ENCODE peak calls at places on chromosomes 6 and 20, in four cellular contexts. Q is A549, F is ovary, C is transverse colon. V is an unnamed sample.

GRCh38 chr20:31838646-31839292 is 6.6 kb downstream of the FOXS1 start:
- DNase-seq in Q (peak), F (no peak), C (no peak), V (no peak)

GRCh38 chr6:167094820-167095637 is 27.9 kb upstream of the CCR6 start:
- DNase-seq in Q (no peak), F (no peak), C (no peak), V (no peak)

GRCh38 chr6:157045831-157046454 is 268.8 kb downstream of the ARID1B start:
- DNase-seq in Q (peak), F (no peak), C (no peak), V (no peak)

GRCh38 chr6:111477481-111477938 is 5.5 kb downstream of the REV3L start:
- DNase-seq in Q (no peak), F (no peak), C (no peak), V (no peak)

GRCh38 chr20:44832724-44833123 is 22.4 kb upstream of the RIMS4 start:
- DNase-seq in Q (peak), F (no peak), C (no peak), V (no peak)

GRCh38 chr6:56359201-56359899 is 112.0 kb upstream of the COL21A1 start:
- DNase-seq in Q (peak), F (no peak), C (peak), V (peak)

GRCh38 chr6:85113934-85114582 is 335.8 kb upstream of the NT5E start:
- DNase-seq in Q (no peak), F (peak), C (no peak), V (no peak)

GRCh38 chr6:153771577-153771976 is 267.5 kb upstream of the OPRM1 start:
- DNase-seq in Q (no peak), F (no peak), C (no peak), V (no peak)

GRCh38 chr6:55568779-55569439 is 10.1 kb downstream of the HMGCLL1 start:
- DNase-seq in Q (no peak), F (no peak), C (no peak), V (no peak)

GRCh38 chr6:164859791-164860190 is 449.6 kb downstream of the C6orf118 start:
- DNase-seq in Q (no peak), F (no peak), C (no peak), V (no peak)

GRCh38 chr6:41593451-41594238 is 44.6 kb upstream of the MDFI start:
- DNase-seq in Q (no peak), F (no peak), C (no peak), V (no peak)

GRCh38 chr6:111601875-111602274 is 3.8 kb downstream of the TRAF3IP2 start:
- DNase-seq in Q (no peak), F (no peak), C (peak), V (peak)

GRCh38 chr6:11938285-11938890 is 73.7 kb upstream of the HIVEP1 start:
- DNase-seq in Q (no peak), F (no peak), C (peak), V (no peak)

GRCh38 chr20:36237477-36237876 is 1.2 kb downstream of the AAR2 start:
- DNase-seq in Q (no peak), F (no peak), C (no peak), V (no peak)

GRCh38 chr20:42749548-42749947 is 440.2 kb downstream of the PTPRT start:
- DNase-seq in Q (no peak), F (no peak), C (no peak), V (no peak)

GRCh38 chr20:59175861-59176260 is 12.2 kb downstream of the ZNF831 start:
- DNase-seq in Q (no peak), F (no peak), C (peak), V (no peak)

GRCh38 chr6:18488526-18489270 is 101.5 kb downstream of the RNF144B start:
- DNase-seq in Q (no peak), F (no peak), C (no peak), V (no peak)

GRCh38 chr20:61360940-61361339 is 108.9 kb downstream of the CDH4 start:
- DNase-seq in Q (no peak), F (no peak), C (no peak), V (no peak)

GRCh38 chr20:5557123-5557522 is 193.1 kb upstream of the SHLD1 start:
- DNase-seq in Q (peak), F (no peak), C (peak), V (no peak)

GRCh38 chr20:38139919-38140753 is 24.9 kb downstream of the TGM2 start:
- DNase-seq in Q (no peak), F (peak), C (peak), V (no peak)

GRCh38 chr6:89139509-89140346 is 6.1 kb upstream of the PM20D2 start:
- DNase-seq in Q (no peak), F (no peak), C (no peak), V (no peak)

GRCh38 chr6:164378330-164378729 is 931.1 kb downstream of the C6orf118 start:
- DNase-seq in Q (no peak), F (no peak), C (no peak), V (no peak)

GRCh38 chr20:52490715-52491430 is 299.3 kb upstream of the ZFP64 start:
- DNase-seq in Q (peak), F (no peak), C (no peak), V (no peak)

GRCh38 chr6:162736933-162737332 is 9.2 kb downstream of the PACRG start:
- DNase-seq in Q (no peak), F (no peak), C (no peak), V (no peak)

GRCh38 chr20:50933589-50933988 is 2.4 kb upstream of the ADNP start:
- DNase-seq in Q (no peak), F (no peak), C (no peak), V (no peak)

GRCh38 chr6:135962731-135963130 is 111.2 kb downstream of the PDE7B start:
- DNase-seq in Q (no peak), F (no peak), C (no peak), V (no peak)

GRCh38 chr6:165159459-165159858 is 149.9 kb downstream of the C6orf118 start:
- DNase-seq in Q (no peak), F (no peak), C (no peak), V (no peak)

GRCh38 chr20:63520594-63520938 is at the start of gene PPDPF:
- DNase-seq in Q (peak), F (peak), C (peak), V (no peak)

GRCh38 chr20:45052698-45053440 is 48.1 kb downstream of the KCNS1 start:
- DNase-seq in Q (no peak), F (no peak), C (no peak), V (no peak)

GRCh38 chr6:47047479-47048411 is 5.6 kb upstream of the ADGRF1 start:
- DNase-seq in Q (peak), F (no peak), C (peak), V (no peak)

GRCh38 chr20:34871966-34872603 is 571 bp downstream of the GGT7 start:
- DNase-seq in Q (no peak), F (no peak), C (no peak), V (no peak)

GRCh38 chr20:17725094-17725835 is 25.5 kb downstream of the BANF2 start:
- DNase-seq in Q (no peak), F (no peak), C (no peak), V (no peak)

GRCh38 chr6:161029195-161029809 is 37.7 kb downstream of the MAP3K4 start:
- DNase-seq in Q (no peak), F (no peak), C (no peak), V (no peak)

GRCh38 chr6:28251648-28252506 is at the start of gene ZKSCAN4:
- DNase-seq in Q (peak), F (peak), C (peak), V (peak)
- TF ChIP-seq EP300 in Q (no peak), F (no peak), C (no peak), V (no peak)

GRCh38 chr20:13870349-13870748 is 85.5 kb downstream of the NDUFAF5 start:
- DNase-seq in Q (no peak), F (no peak), C (no peak), V (no peak)
- TF ChIP-seq CTCF in Q (no peak), F (no peak), C (no peak), V (no peak)

GRCh38 chr6:72424476-72424875 is 197.4 kb upstream of the KCNQ5 start:
- DNase-seq in Q (no peak), F (no peak), C (no peak), V (no peak)
- H3K27ac ChIP-seq in Q (no peak), F (no peak), C (no peak), V (no peak)

GRCh38 chr6:79602859-79603258 is 28.3 kb upstream of the SH3BGRL2 start:
- DNase-seq in Q (no peak), F (no peak), C (no peak), V (no peak)
- TF ChIP-seq EP300 in Q (no peak), F (no peak), C (no peak), V (no peak)

DNA sequence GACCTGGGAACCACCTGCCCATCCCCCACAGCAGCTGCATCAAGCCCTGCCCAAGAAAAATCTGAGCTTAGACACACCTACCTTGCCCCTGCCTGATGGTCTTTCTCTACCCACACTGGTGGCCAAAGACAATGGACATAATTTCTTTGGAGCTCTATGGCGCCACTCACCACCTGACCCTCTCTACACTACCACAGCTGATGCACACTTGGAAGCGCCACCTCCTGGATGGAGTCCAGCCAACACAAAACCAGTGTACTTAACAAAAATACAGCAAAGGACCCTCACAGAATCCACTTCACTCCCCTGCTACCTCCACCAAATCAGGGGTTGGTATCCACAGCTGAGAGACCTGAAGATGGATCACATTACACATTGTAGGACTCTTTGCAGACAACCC is 39.7 kb upstream of the CLVS2 start:
- DNase-seq in Q (peak), F (no peak), C (no peak), V (no peak)
- TF ChIP-seq CTCF in Q (no peak), F (no peak), C (no peak), V (no peak)

DNA sequence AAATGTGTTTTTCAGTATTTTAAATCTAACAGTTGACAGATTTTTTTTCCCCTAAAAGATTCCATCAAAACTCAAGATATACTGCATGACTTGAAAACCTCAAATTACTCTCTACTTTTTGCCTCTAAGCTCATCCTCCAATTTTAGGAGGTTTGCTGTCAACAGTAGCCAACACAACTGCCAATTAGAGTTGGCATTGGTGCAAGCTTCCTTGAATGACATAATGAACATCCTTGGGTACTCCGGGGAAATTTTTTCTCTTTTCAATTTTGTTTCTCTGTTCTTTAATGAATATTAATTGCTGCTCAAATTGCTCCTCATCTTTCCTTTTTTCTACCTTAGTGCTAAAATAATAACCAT is 34.4 kb downstream of the SLC22A23 start:
- DNase-seq in Q (no peak), F (no peak), C (no peak), V (no peak)
- H3K27ac ChIP-seq in Q (peak), F (no peak), C (no peak), V (no peak)

GRCh38 chr6:82397962-82398692 is 34.5 kb downstream of the TPBG start:
- DNase-seq in Q (peak), F (no peak), C (no peak), V (no peak)
- TF ChIP-seq EP300 in Q (no peak), F (no peak), C (no peak), V (no peak)

DNA sequence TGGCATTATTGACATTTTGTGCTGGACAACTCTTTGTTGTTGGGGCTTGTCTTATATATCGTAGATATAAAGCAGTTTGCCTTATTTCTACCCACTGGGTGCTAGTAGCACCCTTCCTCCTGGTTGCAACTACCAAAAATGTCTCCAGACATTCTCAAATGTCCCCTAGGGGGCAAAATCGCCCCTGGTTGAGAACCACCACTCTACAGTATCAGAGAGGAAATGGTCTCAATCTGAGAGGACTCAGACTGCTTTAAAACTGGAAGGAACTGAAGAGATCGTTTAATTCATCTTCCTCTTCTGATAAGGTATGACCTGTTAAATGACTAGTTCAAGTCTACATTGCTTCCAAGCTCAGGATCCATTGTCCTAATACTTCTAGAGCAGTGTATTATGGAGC is 14.9 kb downstream of the SH3BGRL2 start:
- DNase-seq in Q (no peak), F (no peak), C (no peak), V (no peak)
- TF ChIP-seq CTCF in Q (no peak), F (no peak), C (no peak), V (no peak)

GRCh38 chr6:120569689-120570088 is 764.6 kb downstream of the TBC1D32 start:
- DNase-seq in Q (no peak), F (no peak), C (no peak), V (no peak)
- H3K27ac ChIP-seq in Q (no peak), F (no peak), C (no peak), V (no peak)